ENCODE peak calls at places on chromosomes 6 and 20, in seven cellular contexts. M, D, F, K, G, Q and N are unnamed samples.

GRCh38 chr6:31652925-31653724 is 664 bp upstream of the BAG6 start:
- DNase-seq in M (peak), D (no peak), F (no peak), K (no peak), G (peak), Q (no peak), N (peak)

GRCh38 chr6:116404706-116405105 is 34.0 kb downstream of the DSE start:
- DNase-seq in M (no peak), D (no peak), F (no peak), K (no peak), G (no peak), Q (no peak), N (no peak)

GRCh38 chr6:124658053-124658452 is 304.2 kb upstream of the RNF217 start:
- DNase-seq in M (no peak), D (no peak), F (no peak), K (no peak), G (no peak), Q (no peak), N (no peak)

GRCh38 chr6:127564761-127565160 is 12.2 kb upstream of the C6orf58 start:
- DNase-seq in M (no peak), D (no peak), F (no peak), K (no peak), G (no peak), Q (no peak), N (no peak)

GRCh38 chr6:159093608-159094443 is 49.0 kb upstream of the TAGAP start:
- DNase-seq in M (no peak), D (no peak), F (no peak), K (no peak), G (no peak), Q (no peak), N (no peak)

GRCh38 chr6:99712560-99712959 is 105.9 kb downstream of the PRDM13 start:
- DNase-seq in M (no peak), D (no peak), F (no peak), K (no peak), G (no peak), Q (no peak), N (no peak)

GRCh38 chr6:132746049-132746448 is 11.7 kb downstream of the VNN2 start:
- DNase-seq in M (no peak), D (no peak), F (no peak), K (no peak), G (no peak), Q (no peak), N (no peak)

GRCh38 chr6:152636675-152637421 is at the start of gene SYNE1:
- DNase-seq in M (no peak), D (no peak), F (peak), K (no peak), G (peak), Q (no peak), N (no peak)

GRCh38 chr6:28125396-28125795 is 987 bp downstream of the ZSCAN16 start:
- DNase-seq in M (no peak), D (no peak), F (no peak), K (no peak), G (no peak), Q (no peak), N (no peak)

GRCh38 chr20:43985121-43985520 is 70.5 kb downstream of the TOX2 start:
- DNase-seq in M (no peak), D (no peak), F (no peak), K (no peak), G (no peak), Q (no peak), N (peak)

GRCh38 chr6:20213271-20213798 is 1.1 kb upstream of the MBOAT1 start:
- DNase-seq in M (no peak), D (no peak), F (no peak), K (no peak), G (no peak), Q (no peak), N (no peak)

GRCh38 chr6:25700841-25701240 is 48.8 kb downstream of the SCGN start:
- DNase-seq in M (no peak), D (no peak), F (no peak), K (no peak), G (no peak), Q (no peak), N (no peak)

GRCh38 chr20:59015812-59016711 is 3.2 kb upstream of the TUBB1 start:
- DNase-seq in M (no peak), D (no peak), F (no peak), K (no peak), G (no peak), Q (no peak), N (no peak)

GRCh38 chr6:160733045-160733646 is 31.1 kb downstream of the PLG start:
- DNase-seq in M (no peak), D (no peak), F (peak), K (no peak), G (peak), Q (peak), N (no peak)

GRCh38 chr20:19382371-19382770 is 169.9 kb downstream of the SLC24A3 start:
- DNase-seq in M (no peak), D (no peak), F (peak), K (no peak), G (no peak), Q (no peak), N (no peak)